ENCODE peak calls at places on chromosomes 6 and 20, in nine cellular contexts. Z, F, Y, D, O, C, A, J and S are unnamed samples.
A peak's percentile ranks its signal among the peaks of the same experiment; 100 is the strongest.

GRCh38 chr20:35271904-35272303 is 6.0 kb downstream of the MMP24OS start:
- DNase-seq in Z (peak; percentile 51), F (no peak), Y (no peak), D (peak; percentile 44), O (peak; percentile 34), C (no peak), A (no peak), J (no peak), S (no peak)

GRCh38 chr6:6131492-6132109 is 124.9 kb upstream of the NRN1 start:
- DNase-seq in Z (no peak), F (no peak), Y (no peak), D (no peak), O (no peak), C (no peak), A (no peak), J (no peak), S (peak; percentile 58)

GRCh38 chr20:15446373-15446772 is 1109.0 kb upstream of the FLRT3 start:
- DNase-seq in Z (no peak), F (no peak), Y (no peak), D (no peak), O (no peak), C (no peak), A (no peak), J (no peak), S (no peak)

GRCh38 chr6:38975621-38976049 is 72.9 kb upstream of the GLP1R start:
- DNase-seq in Z (no peak), F (no peak), Y (no peak), D (peak; percentile 6), O (peak; percentile 22), C (no peak), A (no peak), J (no peak), S (no peak)

GRCh38 chr6:151448623-151449022 is 3.3 kb downstream of the RMND1 start:
- DNase-seq in Z (no peak), F (no peak), Y (no peak), D (no peak), O (no peak), C (no peak), A (no peak), J (no peak), S (no peak)

GRCh38 chr6:104484191-104484590 is 375.5 kb downstream of the HACE1 start:
- DNase-seq in Z (no peak), F (no peak), Y (no peak), D (no peak), O (no peak), C (no peak), A (no peak), J (no peak), S (no peak)

GRCh38 chr20:58075980-58076749 is 152.3 kb downstream of the ANKRD60 start:
- DNase-seq in Z (no peak), F (no peak), Y (peak; percentile 14), D (peak; percentile 31), O (no peak), C (no peak), A (no peak), J (no peak), S (no peak)

GRCh38 chr20:63082939-63083735 is 76.4 kb upstream of the BHLHE23 start:
- DNase-seq in Z (no peak), F (no peak), Y (no peak), D (no peak), O (no peak), C (peak; percentile 49), A (no peak), J (no peak), S (no peak)

GRCh38 chr6:130009148-130009547 is 9.2 kb upstream of the L3MBTL3 start:
- DNase-seq in Z (no peak), F (no peak), Y (no peak), D (peak; percentile 14), O (no peak), C (no peak), A (no peak), J (no peak), S (no peak)

GRCh38 chr6:44278774-44279697 is 8.8 kb downstream of the TMEM151B start:
- DNase-seq in Z (no peak), F (no peak), Y (no peak), D (no peak), O (no peak), C (no peak), A (no peak), J (no peak), S (no peak)

GRCh38 chr6:139763468-139764214 is 389.2 kb upstream of the CITED2 start:
- DNase-seq in Z (peak; percentile 35), F (no peak), Y (no peak), D (peak; percentile 83), O (no peak), C (no peak), A (no peak), J (no peak), S (no peak)

GRCh38 chr20:11807070-11807741 is 110.5 kb upstream of the BTBD3 start:
- DNase-seq in Z (peak; percentile 93), F (no peak), Y (no peak), D (peak; percentile 85), O (peak; percentile 85), C (no peak), A (no peak), J (no peak), S (no peak)

GRCh38 chr20:62205618-62206387 is 14.3 kb downstream of the HRH3 start:
- DNase-seq in Z (no peak), F (no peak), Y (no peak), D (no peak), O (no peak), C (peak; percentile 74), A (no peak), J (no peak), S (no peak)

GRCh38 chr20:49400904-49401303 is 81.6 kb downstream of the KCNB1 start:
- DNase-seq in Z (peak; percentile 62), F (no peak), Y (no peak), D (peak; percentile 41), O (no peak), C (no peak), A (no peak), J (no peak), S (no peak)

GRCh38 chr20:57654363-57654997 is 34.3 kb upstream of the ZBP1 start:
- DNase-seq in Z (peak; percentile 55), F (peak; percentile 7), Y (peak; percentile 36), D (peak; percentile 69), O (peak; percentile 32), C (no peak), A (peak; percentile 20), J (peak; percentile 95), S (peak; percentile 94)

DNA sequence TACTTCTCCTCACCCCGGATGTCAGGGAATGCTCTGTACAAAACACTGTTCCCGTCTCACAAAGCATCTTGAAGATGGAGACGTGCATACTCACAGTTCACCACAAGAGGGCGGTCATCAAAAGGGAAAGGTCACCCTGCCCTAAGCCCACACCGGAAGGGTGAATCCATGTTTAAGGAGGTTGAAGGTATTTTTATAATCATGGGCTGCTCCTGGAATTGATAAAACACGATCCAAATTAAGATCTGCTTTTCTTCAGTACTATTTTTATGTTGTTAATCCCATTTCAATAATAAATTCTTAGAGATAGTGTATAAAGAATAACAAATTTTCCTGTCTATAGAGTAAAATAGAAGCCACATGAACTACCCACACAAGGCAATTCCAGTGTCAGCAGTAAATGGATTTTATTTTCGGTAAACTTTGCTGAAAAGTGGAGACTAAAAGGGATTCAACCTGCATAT is 79.5 kb upstream of the MBOAT1 start:
- DNase-seq in Z (peak; percentile 82), F (peak; percentile 34), Y (peak; percentile 84), D (peak; percentile 90), O (peak; percentile 74), C (no peak), A (peak; percentile 84), J (peak; percentile 54), S (peak; percentile 71)
- TF ChIP-seq CTCF in Z (peak; percentile 87), F (peak; percentile 91), Y (no peak), D (peak; percentile 93), O (peak; percentile 94), C (peak; percentile 86), A (peak; percentile 87), J (peak; percentile 97), S (peak; percentile 87)

GRCh38 chr20:45087814-45088213 is 13.1 kb downstream of the KCNS1 start:
- DNase-seq in Z (peak; percentile 52), F (no peak), Y (no peak), D (peak; percentile 17), O (no peak), C (no peak), A (no peak), J (no peak), S (no peak)

GRCh38 chr20:45088247-45088646 is 12.7 kb downstream of the KCNS1 start:
- DNase-seq in Z (peak; percentile 96), F (no peak), Y (no peak), D (peak; percentile 84), O (peak; percentile 11), C (no peak), A (no peak), J (no peak), S (no peak)

GRCh38 chr20:45085289-45085688 is 15.6 kb downstream of the KCNS1 start:
- DNase-seq in Z (no peak), F (no peak), Y (no peak), D (no peak), O (no peak), C (no peak), A (no peak), J (no peak), S (no peak)

GRCh38 chr20:45087115-45087785 is 13.7 kb downstream of the KCNS1 start:
- DNase-seq in Z (no peak), F (no peak), Y (no peak), D (no peak), O (no peak), C (no peak), A (no peak), J (no peak), S (no peak)

DNA sequence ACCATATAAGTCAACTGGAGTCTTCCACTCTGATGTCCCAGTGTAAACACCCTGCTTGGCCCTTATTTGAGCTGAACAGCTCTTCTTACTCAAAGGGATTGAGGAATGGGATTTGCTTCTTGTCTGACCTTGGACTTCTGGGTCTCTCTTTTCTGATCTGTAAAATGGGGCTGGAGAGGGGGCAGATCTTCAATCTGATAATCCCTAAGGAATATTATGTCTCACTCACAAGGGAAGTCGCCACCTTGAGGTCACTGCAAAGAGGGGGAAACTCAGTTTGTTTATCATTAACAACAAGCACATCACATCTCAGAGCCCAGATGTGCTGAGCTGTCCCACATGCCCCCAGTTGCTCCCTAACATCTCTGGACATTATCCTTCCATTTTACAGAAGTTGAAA is 15.1 kb downstream of the KCNS1 start:
- DNase-seq in Z (no peak), F (no peak), Y (no peak), D (no peak), O (no peak), C (no peak), A (no peak), J (no peak), S (no peak)
- TF ChIP-seq CTCF in Z (no peak), F (no peak), Y (no peak), D (no peak), O (no peak), C (no peak), A (no peak), J (no peak), S (no peak)

GRCh38 chr6:88933521-88933920 is 29.9 kb downstream of the RNGTT start:
- DNase-seq in Z (no peak), F (no peak), Y (no peak), D (no peak), O (no peak), C (no peak), A (no peak), J (no peak), S (no peak)
- TF ChIP-seq CTCF in Z (no peak), F (no peak), Y (no peak), D (no peak), O (no peak), C (no peak), A (no peak), J (no peak), S (no peak)

GRCh38 chr6:160221423-160221822 is 37.2 kb downstream of the SLC22A2 start:
- DNase-seq in Z (no peak), F (no peak), Y (no peak), D (peak; percentile 59), O (no peak), C (no peak), A (no peak), J (no peak), S (no peak)
- TF ChIP-seq CTCF in Z (no peak), F (peak; percentile 37), Y (no peak), D (peak; percentile 18), O (no peak), C (peak; percentile 42), A (no peak), J (no peak), S (no peak)